ENCODE peak calls at places on chromosomes 7 and 10, in eight cellular contexts. L is substantia nigra, D is esophagus muscularis mucosa, T is uterus, P is astrocyte, X is ovary, N is aorta, G is IMR-90. Q is an unnamed sample.

GRCh38 chr7:12062062-12062461 is 149.0 kb upstream of the TMEM106B start:
- DNase-seq in L (no peak), D (no peak), T (no peak), P (no peak), X (no peak), N (no peak), G (no peak), Q (no peak)

GRCh38 chr7:152520861-152521302 is 85.1 kb upstream of the KMT2C start:
- DNase-seq in L (no peak), D (no peak), T (no peak), P (no peak), X (no peak), N (no peak), G (no peak), Q (no peak)

GRCh38 chr7:142812437-142813215 is 41.9 kb downstream of the PRSS2 start:
- DNase-seq in L (no peak), D (no peak), T (no peak), P (peak; percentile 17), X (no peak), N (no peak), G (no peak), Q (no peak)

GRCh38 chr7:81600608-81601007 is 169.2 kb downstream of the HGF start:
- DNase-seq in L (no peak), D (no peak), T (no peak), P (peak; percentile 99), X (no peak), N (no peak), G (peak; percentile 94), Q (no peak)

GRCh38 chr7:148699772-148700629 is 1.3 kb downstream of the CUL1 start:
- DNase-seq in L (peak; percentile 53), D (no peak), T (peak; percentile 15), P (peak; percentile 48), X (no peak), N (no peak), G (peak; percentile 39), Q (no peak)

GRCh38 chr7:155555116-155555695 is 8.8 kb upstream of the CNPY1 start:
- DNase-seq in L (no peak), D (no peak), T (no peak), P (no peak), X (no peak), N (no peak), G (no peak), Q (no peak)

GRCh38 chr10:45460235-45460878 is 86.3 kb downstream of the ALOX5 start:
- DNase-seq in L (no peak), D (no peak), T (no peak), P (no peak), X (no peak), N (no peak), G (no peak), Q (no peak)

GRCh38 chr7:1290262-1291039 is 57.8 kb downstream of the UNCX start:
- DNase-seq in L (peak; percentile 60), D (no peak), T (no peak), P (no peak), X (peak; percentile 46), N (peak; percentile 55), G (no peak), Q (peak; percentile 45)

GRCh38 chr10:53598914-53599313 is 826.3 kb upstream of the MBL2 start:
- DNase-seq in L (no peak), D (no peak), T (no peak), P (peak; percentile 54), X (no peak), N (no peak), G (no peak), Q (no peak)

GRCh38 chr7:27810186-27810585 is 70.2 kb downstream of the TAX1BP1 start:
- DNase-seq in L (no peak), D (no peak), T (no peak), P (no peak), X (no peak), N (no peak), G (no peak), Q (no peak)

GRCh38 chr10:29037348-29038113 is 251.3 kb upstream of the LYZL1 start:
- DNase-seq in L (no peak), D (peak; percentile 87), T (no peak), P (no peak), X (no peak), N (no peak), G (no peak), Q (no peak)

GRCh38 chr10:49655099-49655498 is 24.4 kb upstream of the C10orf53 start:
- DNase-seq in L (no peak), D (peak; percentile 89), T (no peak), P (no peak), X (no peak), N (no peak), G (no peak), Q (no peak)

GRCh38 chr10:28503114-28503513 is 29.8 kb upstream of the WAC start:
- DNase-seq in L (no peak), D (no peak), T (no peak), P (no peak), X (no peak), N (no peak), G (no peak), Q (no peak)

GRCh38 chr7:36344618-36345017 is 45.0 kb upstream of the ANLN start:
- DNase-seq in L (no peak), D (no peak), T (no peak), P (no peak), X (no peak), N (no peak), G (no peak), Q (no peak)
- H3K27ac ChIP-seq in L (no peak overlapping the region), D (no peak overlapping the region), T (no peak overlapping the region), P (no peak overlapping the region), X (no peak overlapping the region), N (no peak overlapping the region), G (no peak overlapping the region), Q (no peak overlapping the region)

DNA sequence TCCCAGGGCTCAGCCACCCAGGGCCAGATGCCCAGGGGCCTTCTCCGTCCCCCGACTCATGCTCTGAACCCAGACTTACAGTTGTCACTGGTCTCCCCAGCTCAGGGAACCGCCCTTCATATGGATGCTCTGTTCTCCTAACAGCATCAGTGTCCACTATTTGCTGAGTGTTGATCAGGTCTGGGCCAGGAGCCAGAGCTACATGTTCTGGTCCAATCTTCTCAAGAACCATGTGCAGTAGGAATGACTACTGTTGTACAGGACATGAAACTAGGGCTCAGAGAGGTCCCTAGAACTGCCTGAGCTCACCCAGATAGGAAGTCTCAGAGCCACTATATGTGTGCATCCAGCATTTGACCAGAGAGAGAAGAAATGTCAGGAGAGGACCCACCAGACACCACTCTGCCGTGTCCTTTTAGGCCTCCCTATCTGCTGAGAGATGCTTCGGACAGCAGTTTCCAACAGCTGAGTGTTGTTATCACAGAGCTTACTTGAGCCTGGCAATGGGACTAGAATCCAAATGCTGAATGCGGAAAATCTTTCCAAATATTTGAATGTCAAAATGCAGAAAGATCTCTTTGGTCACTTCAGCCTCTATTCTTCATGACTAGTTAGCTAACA is 246.2 kb downstream of the TNS3 start:
- DNase-seq in L (no peak), D (no peak), T (no peak), P (no peak), X (no peak), N (no peak), G (no peak), Q (no peak)
- H3K27ac ChIP-seq in L (no peak overlapping the region), D (peak overlapping the region; percentile 69), T (no peak overlapping the region), P (no peak overlapping the region), X (no peak overlapping the region), N (peak overlapping the region; percentile 45), G (peak overlapping the region; percentile 4), Q (no peak overlapping the region)

GRCh38 chr7:100154651-100155491 is 3.7 kb downstream of the TRAPPC14 start:
- DNase-seq in L (no peak), D (no peak), T (no peak), P (no peak), X (no peak), N (no peak), G (no peak), Q (no peak)

GRCh38 chr7:100152937-100153666 is 4.4 kb downstream of the LAMTOR4 start:
- DNase-seq in L (no peak), D (no peak), T (no peak), P (no peak), X (no peak), N (no peak), G (no peak), Q (no peak)

GRCh38 chr7:100155553-100156317 is 2.8 kb downstream of the TRAPPC14 start:
- DNase-seq in L (no peak), D (no peak), T (no peak), P (no peak), X (no peak), N (no peak), G (no peak), Q (no peak)

GRCh38 chr7:100153713-100154519 is 4.6 kb downstream of the TRAPPC14 start:
- DNase-seq in L (no peak), D (no peak), T (no peak), P (no peak), X (no peak), N (no peak), G (no peak), Q (no peak)

GRCh38 chr7:100152404-100152803 is 3.7 kb downstream of the LAMTOR4 start:
- DNase-seq in L (no peak), D (no peak), T (no peak), P (no peak), X (no peak), N (no peak), G (no peak), Q (no peak)
- H3K27ac ChIP-seq in L (no peak overlapping the region), D (no peak overlapping the region), T (no peak overlapping the region), P (no peak overlapping the region), X (no peak overlapping the region), N (no peak overlapping the region), G (no peak overlapping the region), Q (no peak overlapping the region)

GRCh38 chr10:5561704-5562645 is 37.2 kb downstream of the CALML3 start:
- DNase-seq in L (no peak), D (no peak), T (peak; percentile 14), P (no peak), X (no peak), N (no peak), G (no peak), Q (no peak)
- H3K27ac ChIP-seq in L (no peak overlapping the region), D (no peak overlapping the region), T (no peak overlapping the region), P (no peak overlapping the region), X (no peak overlapping the region), N (no peak overlapping the region), G (no peak overlapping the region), Q (no peak overlapping the region)

DNA sequence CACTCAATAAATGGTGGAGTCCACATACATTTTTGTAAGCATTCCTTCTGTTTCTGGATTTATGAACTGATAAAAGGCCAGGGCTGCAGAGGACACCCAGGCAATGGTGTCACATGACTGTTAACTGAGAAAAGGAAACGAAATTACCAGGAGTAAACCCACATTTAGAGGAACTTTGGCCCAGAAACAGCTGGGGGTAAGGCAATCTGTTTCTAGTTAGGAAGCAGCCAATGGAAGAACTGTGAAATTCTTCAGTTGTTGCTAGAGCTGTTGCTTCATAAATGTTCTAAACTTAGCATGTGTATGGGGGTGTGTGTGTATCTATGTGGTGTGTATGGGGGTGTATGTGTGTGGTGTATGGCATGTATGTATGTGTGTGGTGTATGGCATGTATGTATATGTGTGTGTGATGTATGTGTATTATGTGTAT is 11.8 kb upstream of the PDCD4 start:
- DNase-seq in L (no peak), D (no peak), T (no peak), P (peak; percentile 26), X (no peak), N (no peak), G (peak; percentile 72), Q (no peak)
- H3K27ac ChIP-seq in L (no peak overlapping the region), D (peak overlapping the region; percentile 58), T (peak overlapping the region; percentile 80), P (no peak overlapping the region), X (peak overlapping the region; percentile 27), N (no peak overlapping the region), G (peak overlapping the region; percentile 71), Q (peak overlapping the region; percentile 26)

GRCh38 chr10:99981581-99982199 is 28.1 kb downstream of the DNMBP start:
- DNase-seq in L (no peak), D (no peak), T (no peak), P (no peak), X (no peak), N (no peak), G (no peak), Q (no peak)
- H3K27ac ChIP-seq in L (no peak overlapping the region), D (peak overlapping the region; percentile 24), T (peak overlapping the region; percentile 86), P (no peak overlapping the region), X (no peak overlapping the region), N (no peak overlapping the region), G (no peak overlapping the region), Q (no peak overlapping the region)

GRCh38 chr7:75795831-75796285 is 17.7 kb downstream of the CCL24 start:
- DNase-seq in L (no peak), D (no peak), T (peak; percentile 61), P (no peak), X (peak; percentile 95), N (peak; percentile 78), G (no peak), Q (no peak)
- H3K27ac ChIP-seq in L (no peak overlapping the region), D (peak overlapping the region; percentile 65), T (peak overlapping the region; percentile 19), P (no peak overlapping the region), X (peak overlapping the region; percentile 68), N (no peak overlapping the region), G (no peak overlapping the region), Q (peak overlapping the region; percentile 51)